ENCODE peak calls at places on chromosomes 16 and 17, in six cellular contexts. V is GM12878, U is K562, B is GM23338, D is HCT116, Y is SK-N-SH. E is an unnamed sample.

GRCh38 chr16:88012360-88012759 is 61.1 kb downstream of the BANP start:
- DNase-seq in V (no peak), U (no peak), B (no peak), D (no peak), Y (no peak), E (no peak)

GRCh38 chr17:50872710-50873424 is 6.7 kb upstream of the TOB1 start:
- DNase-seq in V (no peak), U (no peak), B (no peak), D (no peak), Y (no peak), E (no peak)

GRCh38 chr17:75694536-75694935 is 26.7 kb upstream of the ITGB4 start:
- DNase-seq in V (no peak), U (no peak), B (no peak), D (no peak), Y (no peak), E (no peak)

GRCh38 chr17:39114744-39115534 is 36.5 kb downstream of the PLXDC1 start:
- DNase-seq in V (no peak), U (peak), B (no peak), D (no peak), Y (no peak), E (no peak)

GRCh38 chr17:58960068-58960467 is 146.6 kb downstream of the TRIM37 start:
- DNase-seq in V (no peak), U (peak), B (peak), D (peak), Y (no peak), E (no peak)

GRCh38 chr17:40433551-40434384 is 9.5 kb upstream of the IGFBP4 start:
- DNase-seq in V (no peak), U (peak), B (peak), D (no peak), Y (peak), E (no peak)

GRCh38 chr16:425082-425718 is at the start of gene RAB11FIP3:
- DNase-seq in V (peak), U (peak), B (peak), D (peak), Y (peak), E (peak)

GRCh38 chr17:64331946-64332493 is 58.6 kb downstream of the PECAM1 start:
- DNase-seq in V (no peak), U (peak), B (no peak), D (no peak), Y (no peak), E (no peak)

GRCh38 chr16:22684282-22685161 is 129.4 kb upstream of the HS3ST2 start:
- DNase-seq in V (no peak), U (no peak), B (no peak), D (no peak), Y (no peak), E (no peak)

GRCh38 chr16:23146877-23147601 is 2.2 kb downstream of the USP31 start:
- DNase-seq in V (no peak), U (no peak), B (no peak), D (no peak), Y (no peak), E (no peak)

GRCh38 chr17:67605259-67605912 is 112.3 kb upstream of the NOL11 start:
- DNase-seq in V (no peak), U (no peak), B (no peak), D (no peak), Y (peak), E (no peak)

GRCh38 chr16:56675685-56676210 is 6.1 kb downstream of the MT1H start:
- DNase-seq in V (no peak), U (no peak), B (peak), D (no peak), Y (no peak), E (no peak)

GRCh38 chr17:82527893-82528292 is 8.4 kb downstream of the FOXK2 start:
- DNase-seq in V (no peak), U (no peak), B (no peak), D (no peak), Y (no peak), E (no peak)

GRCh38 chr17:15023589-15023988 is 241.5 kb downstream of the PMP22 start:
- DNase-seq in V (no peak), U (peak), B (no peak), D (no peak), Y (no peak), E (no peak)

GRCh38 chr17:12222392-12222791 is 201.7 kb downstream of the MAP2K4 start:
- DNase-seq in V (no peak), U (no peak), B (peak), D (no peak), Y (no peak), E (no peak)

GRCh38 chr16:74201561-74201960 is 95.1 kb upstream of the PSMD7 start:
- DNase-seq in V (no peak), U (no peak), B (no peak), D (no peak), Y (no peak), E (no peak)

GRCh38 chr16:200388-200787 is 20.1 kb downstream of the HBQ1 start:
- DNase-seq in V (no peak), U (no peak), B (no peak), D (no peak), Y (no peak), E (no peak)

GRCh38 chr16:18803569-18804462 is 2.5 kb upstream of the ARL6IP1 start:
- DNase-seq in V (no peak), U (peak), B (no peak), D (no peak), Y (no peak), E (no peak)

GRCh38 chr16:23893976-23894375 is 58.2 kb downstream of the PRKCB start:
- DNase-seq in V (no peak), U (no peak), B (no peak), D (no peak), Y (no peak), E (no peak)

GRCh38 chr17:9890124-9890523 is 14.9 kb downstream of the RCVRN start:
- DNase-seq in V (no peak), U (peak), B (peak), D (peak), Y (peak), E (no peak)

GRCh38 chr17:71127416-71127815 is 958.1 kb downstream of the KCNJ2 start:
- DNase-seq in V (no peak), U (no peak), B (no peak), D (no peak), Y (no peak), E (no peak)

GRCh38 chr16:2698996-2699750 is 16.9 kb downstream of the KCTD5 start:
- DNase-seq in V (no peak), U (no peak), B (no peak), D (no peak), Y (no peak), E (no peak)

GRCh38 chr17:73972056-73972455 is 231.4 kb upstream of the RPL38 start:
- DNase-seq in V (no peak), U (no peak), B (no peak), D (no peak), Y (no peak), E (no peak)

GRCh38 chr17:73974536-73974935 is 228.9 kb upstream of the RPL38 start:
- DNase-seq in V (no peak), U (no peak), B (no peak), D (no peak), Y (no peak), E (no peak)

GRCh38 chr17:73972901-73973300 is 230.6 kb upstream of the RPL38 start:
- DNase-seq in V (no peak), U (no peak), B (no peak), D (no peak), Y (no peak), E (no peak)

GRCh38 chr17:73976147-73976546 is 227.3 kb upstream of the RPL38 start:
- DNase-seq in V (no peak), U (peak), B (no peak), D (no peak), Y (no peak), E (no peak)

GRCh38 chr17:73973881-73974409 is 229.5 kb upstream of the RPL38 start:
- DNase-seq in V (no peak), U (no peak), B (no peak), D (no peak), Y (peak), E (no peak)
- TF ChIP-seq POLR2AphosphoS5 in V (no peak), U (no peak), B (no peak), D (no peak), Y (no peak), E (no peak)

DNA sequence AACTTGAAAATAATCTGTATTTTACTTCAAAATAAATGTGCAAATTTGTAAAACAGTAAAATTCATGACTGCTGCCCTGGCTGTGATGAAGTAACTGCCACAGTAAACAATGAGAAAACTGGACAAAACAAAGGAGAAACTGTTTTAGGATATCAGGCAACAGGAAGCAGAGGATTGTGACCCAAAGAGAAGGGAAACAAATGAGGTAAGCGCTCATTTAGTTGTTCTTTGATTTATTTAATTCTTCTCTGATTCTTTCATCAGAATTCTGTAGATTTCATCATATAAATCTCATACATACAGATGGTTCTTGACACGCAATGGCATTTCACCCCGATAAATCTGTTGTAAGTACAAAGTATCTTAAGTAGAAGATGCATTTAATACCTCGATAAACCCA is 198.1 kb upstream of the AXIN2 start:
- DNase-seq in V (no peak), U (no peak), B (no peak), D (no peak), Y (no peak), E (no peak)
- TF ChIP-seq REST in V (no peak), U (no peak), B (no peak), D (no peak), Y (no peak), E (no peak)

GRCh38 chr16:69187387-69187890 is 475 bp downstream of the SNTB2 start:
- DNase-seq in V (no peak), U (peak), B (peak), D (no peak), Y (peak), E (no peak)

GRCh38 chr16:69190046-69190588 is 3.2 kb downstream of the SNTB2 start:
- DNase-seq in V (no peak), U (no peak), B (no peak), D (no peak), Y (no peak), E (no peak)

GRCh38 chr16:69187891-69188451 is 1.0 kb downstream of the SNTB2 start:
- DNase-seq in V (no peak), U (peak), B (peak), D (no peak), Y (no peak), E (no peak)

GRCh38 chr16:69188716-69189115 is 1.8 kb downstream of the SNTB2 start:
- DNase-seq in V (no peak), U (no peak), B (peak), D (no peak), Y (no peak), E (no peak)

DNA sequence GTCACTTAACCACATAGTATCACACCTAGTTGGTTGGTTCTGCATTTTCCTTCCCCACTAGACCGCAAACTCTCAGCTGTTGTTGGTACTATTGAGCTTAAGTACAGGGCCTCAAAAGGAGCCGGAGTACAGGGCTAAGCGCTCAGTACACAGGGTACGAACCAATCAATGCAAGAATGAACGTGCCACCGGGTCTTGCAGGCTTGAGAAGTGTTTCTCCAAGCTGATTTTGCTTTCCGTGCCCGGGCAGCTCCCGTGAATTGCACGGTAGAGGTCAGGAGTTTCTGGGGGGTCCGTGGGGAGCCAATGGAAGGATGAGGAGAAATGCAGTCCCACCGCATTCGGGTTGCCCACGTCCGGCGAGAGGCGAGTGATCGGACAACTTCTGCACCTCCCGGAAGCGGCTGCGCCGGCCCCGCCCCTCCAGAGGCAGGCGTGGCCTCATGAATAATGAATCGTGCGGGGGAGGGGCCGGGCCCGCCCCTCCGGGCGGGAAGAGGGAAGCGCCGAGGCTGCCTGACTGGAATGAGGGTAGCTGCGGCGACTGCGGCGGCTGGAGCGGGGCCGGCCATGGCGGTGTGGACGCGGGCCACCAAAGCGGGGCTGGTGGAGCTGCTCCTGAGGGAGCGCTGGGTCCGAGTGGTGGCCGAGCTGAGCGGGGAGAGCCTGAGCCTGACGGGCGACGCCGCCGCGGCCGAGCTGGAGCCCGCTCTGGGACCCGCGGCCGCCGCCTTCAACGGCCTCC is at the start of gene SNTB2:
- DNase-seq in V (peak), U (peak), B (peak), D (peak), Y (peak), E (no peak)
- TF ChIP-seq POLR2AphosphoS5 in V (peak), U (peak), B (peak), D (peak), Y (peak), E (peak)

DNA sequence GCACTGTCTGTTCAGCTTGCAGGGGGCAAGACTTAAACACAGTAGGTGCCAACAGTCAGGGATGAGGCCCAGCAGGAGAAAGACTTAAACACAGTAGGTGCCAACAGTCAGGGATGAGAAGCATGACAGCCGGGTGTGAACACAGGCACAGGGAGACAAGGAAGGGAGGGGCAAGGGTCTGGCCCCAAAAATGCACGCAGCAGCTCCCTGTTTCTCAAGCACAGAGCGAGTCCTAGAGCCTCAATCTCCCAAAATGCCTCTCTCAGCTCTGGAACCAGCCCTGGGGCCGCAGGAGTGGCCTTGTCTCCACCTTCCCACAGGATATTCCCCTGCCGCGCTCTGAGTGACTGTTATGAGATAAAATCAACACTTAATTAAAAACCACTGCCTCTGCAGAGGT is 66.4 kb downstream of the DYNLRB2 start:
- DNase-seq in V (no peak), U (no peak), B (no peak), D (no peak), Y (no peak), E (no peak)
- TF ChIP-seq REST in V (no peak), U (no peak), B (no peak), D (no peak), Y (no peak), E (no peak)

DNA sequence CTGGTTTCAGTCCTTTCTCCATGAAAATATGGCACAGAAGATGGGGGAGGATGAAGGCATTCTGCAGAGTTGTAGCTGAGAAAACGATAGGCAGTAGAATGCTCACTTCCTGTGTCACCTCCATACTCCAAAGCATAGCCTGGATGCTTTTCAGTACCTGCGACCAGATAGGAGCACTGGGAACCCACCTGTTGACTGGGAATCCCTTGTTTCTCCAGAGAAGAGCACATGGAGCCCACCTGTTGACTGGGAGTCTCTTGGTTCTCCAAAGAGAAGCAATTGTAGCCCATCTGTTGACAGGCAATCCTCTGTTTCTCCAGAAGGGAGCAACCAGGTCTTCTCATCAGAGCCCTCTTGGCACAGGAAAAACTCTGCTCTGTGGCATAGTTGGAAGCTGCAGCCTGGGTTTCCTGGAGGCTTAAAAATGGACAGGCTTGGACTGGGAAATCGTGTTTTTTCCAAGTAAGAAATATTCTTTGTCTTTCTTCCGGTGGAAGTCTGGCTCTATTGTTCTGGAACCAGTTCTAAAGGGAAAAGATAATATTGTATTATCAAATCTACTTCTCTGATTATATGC is 13.2 kb downstream of the TERF2IP start:
- DNase-seq in V (no peak), U (no peak), B (no peak), D (no peak), Y (no peak), E (no peak)
- TF ChIP-seq POLR2AphosphoS5 in V (no peak), U (no peak), B (no peak), D (no peak), Y (no peak), E (no peak)

GRCh38 chr16:53018834-53019416 is 33.8 kb downstream of the CHD9NB start:
- DNase-seq in V (no peak), U (no peak), B (no peak), D (no peak), Y (no peak), E (no peak)

GRCh38 chr16:53024045-53024444 is 28.7 kb downstream of the CHD9NB start:
- DNase-seq in V (no peak), U (peak), B (no peak), D (no peak), Y (no peak), E (no peak)

DNA sequence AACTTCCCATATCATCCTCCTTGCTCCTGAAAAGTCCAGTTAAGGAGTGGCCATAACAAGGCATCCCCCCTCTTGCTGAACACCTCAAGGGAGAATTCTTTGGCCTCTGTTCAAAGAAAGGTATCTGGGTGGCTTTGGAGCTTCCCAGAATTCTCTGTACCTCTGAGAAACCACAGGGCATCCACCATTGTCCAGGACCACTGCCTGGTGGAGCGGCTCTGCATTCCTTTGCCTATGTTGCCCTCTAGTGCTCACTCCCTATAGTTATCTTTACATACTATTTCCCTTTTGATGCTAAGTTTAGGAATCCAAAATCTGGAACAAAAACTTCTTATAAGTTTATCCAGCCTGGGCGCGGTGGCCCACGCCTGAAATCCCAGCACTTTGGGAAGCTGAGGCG is 30.3 kb downstream of the CHD9NB start:
- DNase-seq in V (no peak), U (peak), B (peak), D (peak), Y (peak), E (peak)
- TF ChIP-seq REST in V (no peak), U (no peak), B (no peak), D (no peak), Y (no peak), E (no peak)

GRCh38 chr16:85057212-85057889 is 29.8 kb downstream of the KIAA0513 start:
- DNase-seq in V (no peak), U (peak), B (peak), D (peak), Y (no peak), E (no peak)

GRCh38 chr16:85056211-85056748 is 28.7 kb downstream of the KIAA0513 start:
- DNase-seq in V (no peak), U (peak), B (peak), D (no peak), Y (peak), E (no peak)

GRCh38 chr16:85054948-85055502 is 27.4 kb downstream of the KIAA0513 start:
- DNase-seq in V (no peak), U (no peak), B (no peak), D (no peak), Y (no peak), E (no peak)

GRCh38 chr16:85057948-85058347 is 30.4 kb downstream of the KIAA0513 start:
- DNase-seq in V (peak), U (no peak), B (no peak), D (no peak), Y (no peak), E (no peak)

GRCh38 chr16:85055503-85056210 is 28.1 kb downstream of the KIAA0513 start:
- DNase-seq in V (peak), U (peak), B (no peak), D (no peak), Y (peak), E (no peak)
- TF ChIP-seq POLR2AphosphoS5 in V (peak), U (no peak), B (no peak), D (no peak), Y (no peak), E (no peak)